ENCODE peak calls at places on chromosome 7, in six cellular contexts. One of them, this sample, is unnamed.

GRCh38 chr7:105760549-105761447 is 115.6 kb downstream of the ATXN7L1 start:
- DNase-seq in K562: no peak
- DNase-seq in SK-N-SH: no peak
- DNase-seq in H1: no peak
- DNase-seq in HCT116: no peak
- DNase-seq in GM12878: no peak
- DNase-seq in this sample: no peak

GRCh38 chr7:151999337-152000090 is 26.0 kb upstream of the GALNT11 start:
- DNase-seq in K562: no peak
- DNase-seq in SK-N-SH: no peak
- DNase-seq in H1: no peak
- DNase-seq in HCT116: no peak
- DNase-seq in GM12878: no peak
- DNase-seq in this sample: no peak

GRCh38 chr7:125020801-125021200 is 91.2 kb upstream of the POT1 start:
- DNase-seq in K562: no peak
- DNase-seq in SK-N-SH: no peak
- DNase-seq in H1: no peak
- DNase-seq in HCT116: no peak
- DNase-seq in GM12878: no peak
- DNase-seq in this sample: no peak

GRCh38 chr7:97499204-97499603 is 232.7 kb upstream of the TAC1 start:
- DNase-seq in K562: peak
- DNase-seq in SK-N-SH: peak
- DNase-seq in H1: peak
- DNase-seq in HCT116: peak
- DNase-seq in GM12878: no peak
- DNase-seq in this sample: peak

GRCh38 chr7:110090113-110090820 is 1000.7 kb upstream of the LRRN3 start:
- DNase-seq in K562: no peak
- DNase-seq in SK-N-SH: no peak
- DNase-seq in H1: no peak
- DNase-seq in HCT116: peak
- DNase-seq in GM12878: no peak
- DNase-seq in this sample: no peak

GRCh38 chr7:29853775-29854174 is 47.5 kb downstream of the WIPF3 start:
- DNase-seq in K562: no peak
- DNase-seq in SK-N-SH: no peak
- DNase-seq in H1: no peak
- DNase-seq in HCT116: no peak
- DNase-seq in GM12878: no peak
- DNase-seq in this sample: no peak

GRCh38 chr7:4523873-4524272 is 158.2 kb upstream of the FOXK1 start:
- DNase-seq in K562: no peak
- DNase-seq in SK-N-SH: no peak
- DNase-seq in H1: no peak
- DNase-seq in HCT116: no peak
- DNase-seq in GM12878: no peak
- DNase-seq in this sample: no peak

GRCh38 chr7:157809154-157809862 is 472.5 kb downstream of the DNAJB6 start:
- DNase-seq in K562: no peak
- DNase-seq in SK-N-SH: no peak
- DNase-seq in H1: no peak
- DNase-seq in HCT116: no peak
- DNase-seq in GM12878: no peak
- DNase-seq in this sample: no peak

GRCh38 chr7:138610671-138611170 is 90.4 kb downstream of the SVOPL start:
- DNase-seq in K562: no peak
- DNase-seq in SK-N-SH: no peak
- DNase-seq in H1: no peak
- DNase-seq in HCT116: no peak
- DNase-seq in GM12878: no peak
- DNase-seq in this sample: no peak

GRCh38 chr7:113267271-113267670 is 148.9 kb upstream of the SMIM30 start:
- DNase-seq in K562: no peak
- DNase-seq in SK-N-SH: no peak
- DNase-seq in H1: no peak
- DNase-seq in HCT116: no peak
- DNase-seq in GM12878: no peak
- DNase-seq in this sample: no peak

GRCh38 chr7:94392391-94392782 is 2.3 kb upstream of the COL1A2 start:
- DNase-seq in K562: no peak
- DNase-seq in SK-N-SH: no peak
- DNase-seq in H1: no peak
- DNase-seq in HCT116: no peak
- DNase-seq in GM12878: no peak
- DNase-seq in this sample: no peak

GRCh38 chr7:94393251-94393758 is 1.4 kb upstream of the COL1A2 start:
- DNase-seq in K562: no peak
- DNase-seq in SK-N-SH: no peak
- DNase-seq in H1: peak
- DNase-seq in HCT116: no peak
- DNase-seq in GM12878: no peak
- DNase-seq in this sample: no peak

GRCh38 chr7:94394058-94394398 is 667 bp upstream of the COL1A2 start:
- DNase-seq in K562: peak
- DNase-seq in SK-N-SH: peak
- DNase-seq in H1: peak
- DNase-seq in HCT116: no peak
- DNase-seq in GM12878: no peak
- DNase-seq in this sample: no peak

GRCh38 chr7:94389381-94389780 is 5.3 kb upstream of the COL1A2 start:
- DNase-seq in K562: no peak
- DNase-seq in SK-N-SH: no peak
- DNase-seq in H1: no peak
- DNase-seq in HCT116: no peak
- DNase-seq in GM12878: no peak
- DNase-seq in this sample: no peak

DNA sequence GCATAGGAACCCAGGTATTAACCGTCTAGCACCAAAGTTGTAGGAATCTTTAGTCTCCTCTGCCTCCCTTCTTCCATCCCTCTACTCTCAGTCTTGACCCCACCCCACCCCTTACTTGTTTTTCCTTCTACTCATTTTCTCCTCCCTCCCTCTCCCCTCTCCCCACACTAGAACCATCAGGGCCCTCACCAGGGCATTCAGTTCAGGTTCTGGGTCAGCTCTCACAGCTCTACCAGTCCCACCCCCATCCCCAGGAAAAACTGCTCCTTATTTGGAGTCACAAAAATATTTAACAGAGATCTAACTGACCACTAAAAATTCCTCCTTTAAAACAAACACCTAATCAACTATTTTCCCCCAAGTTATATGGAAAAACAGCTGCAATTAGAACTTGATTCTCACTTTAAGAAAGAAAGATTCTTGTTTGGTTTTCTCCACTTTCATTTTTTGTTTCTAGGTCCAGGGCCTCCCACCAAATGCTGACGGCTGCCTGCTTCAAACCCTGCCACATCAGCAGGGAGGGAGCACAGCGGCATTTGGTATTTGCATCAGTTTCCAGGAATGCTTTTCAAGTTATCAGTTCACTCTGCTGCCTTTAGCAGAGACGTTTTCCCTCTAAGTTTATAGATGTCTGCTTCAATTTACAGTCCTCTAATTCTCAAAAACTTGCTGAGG is 2.8 kb upstream of the COL1A2 start:
- DNase-seq in K562: no peak
- DNase-seq in SK-N-SH: peak
- DNase-seq in H1: no peak
- DNase-seq in HCT116: no peak
- DNase-seq in GM12878: no peak
- DNase-seq in this sample: peak
- H3K4me3 ChIP-seq in K562: no peak
- H3K4me3 ChIP-seq in SK-N-SH: no peak
- H3K4me3 ChIP-seq in H1: no peak
- H3K4me3 ChIP-seq in HCT116: no peak
- H3K4me3 ChIP-seq in GM12878: no peak
- H3K4me3 ChIP-seq in this sample: no peak

DNA sequence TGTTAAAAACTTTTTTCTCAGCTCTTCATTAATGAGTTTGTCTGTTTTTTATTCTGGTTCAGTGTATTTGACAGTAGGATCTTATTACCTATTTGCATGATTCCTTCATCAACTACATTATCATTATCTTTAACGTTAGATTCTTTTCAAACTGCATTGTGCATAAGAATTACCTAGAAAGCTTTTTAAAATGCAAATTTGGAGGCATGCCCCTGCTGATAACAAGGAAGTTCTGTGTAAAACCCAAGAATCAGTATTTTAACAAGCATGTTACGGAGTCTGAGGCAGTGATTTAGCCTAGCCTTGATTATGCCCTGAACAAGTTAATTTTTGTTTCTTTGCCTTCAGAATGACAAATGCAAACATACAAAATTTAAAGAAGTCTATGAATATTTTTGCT is 14.2 kb downstream of the AHR start:
- DNase-seq in K562: no peak
- DNase-seq in SK-N-SH: no peak
- DNase-seq in H1: no peak
- DNase-seq in HCT116: no peak
- DNase-seq in GM12878: no peak
- DNase-seq in this sample: no peak
- TF ChIP-seq YY1 in K562: no peak
- TF ChIP-seq YY1 in SK-N-SH: no peak
- TF ChIP-seq YY1 in H1: no peak
- TF ChIP-seq YY1 in HCT116: no peak
- TF ChIP-seq YY1 in GM12878: no peak
- TF ChIP-seq YY1 in this sample: no peak

DNA sequence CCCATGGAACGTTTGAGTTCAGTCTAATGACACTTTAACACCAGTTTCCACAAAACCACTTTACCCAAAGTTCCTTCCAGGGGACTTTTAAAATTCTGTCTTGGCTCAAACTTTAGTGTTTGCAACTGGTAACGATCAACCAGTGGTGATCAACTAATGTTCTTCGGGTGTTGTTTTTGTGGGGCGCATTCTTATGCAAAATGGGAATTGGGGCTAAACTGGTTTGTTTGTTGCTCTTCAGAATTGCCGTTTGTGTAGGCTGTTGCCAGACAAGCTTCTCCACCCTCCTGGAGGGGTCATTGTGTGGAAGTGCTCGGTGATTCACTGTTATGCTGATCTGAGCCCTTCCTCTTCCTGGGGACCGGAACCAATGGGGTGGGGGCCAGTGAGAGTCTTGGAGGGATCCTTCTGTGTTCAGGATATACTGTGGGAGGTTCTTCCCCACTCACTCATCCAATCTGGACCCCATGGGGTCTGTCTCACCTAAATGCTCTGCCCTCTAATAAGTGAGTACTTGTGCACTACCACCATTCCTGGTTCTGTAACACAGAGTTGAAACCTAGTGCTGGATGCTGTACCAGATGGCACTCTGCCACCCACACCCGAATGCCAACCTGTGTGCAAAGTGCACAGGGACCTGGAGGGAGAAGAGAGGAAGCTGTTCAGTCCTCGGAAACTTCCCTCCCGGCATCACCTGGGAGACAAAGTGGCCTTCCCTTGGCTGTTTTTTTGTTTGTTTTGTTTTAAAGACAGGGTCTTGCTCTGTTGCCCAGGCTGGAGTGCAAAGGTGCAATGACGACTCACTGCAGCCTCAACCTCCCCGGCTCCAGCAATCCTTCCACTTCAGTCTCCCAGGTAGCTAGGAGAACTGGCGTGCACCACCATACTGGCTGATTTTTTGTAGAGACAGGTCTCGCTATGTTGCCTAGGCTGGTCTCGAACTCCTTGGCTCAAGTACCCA is 2.1 kb downstream of the NFE2L3 start:
- DNase-seq in K562: peak
- DNase-seq in SK-N-SH: no peak
- DNase-seq in H1: peak
- DNase-seq in HCT116: no peak
- DNase-seq in GM12878: no peak
- DNase-seq in this sample: peak
- H3K4me3 ChIP-seq in K562: peak
- H3K4me3 ChIP-seq in SK-N-SH: no peak
- H3K4me3 ChIP-seq in H1: peak
- H3K4me3 ChIP-seq in HCT116: peak
- H3K4me3 ChIP-seq in GM12878: peak
- H3K4me3 ChIP-seq in this sample: peak

DNA sequence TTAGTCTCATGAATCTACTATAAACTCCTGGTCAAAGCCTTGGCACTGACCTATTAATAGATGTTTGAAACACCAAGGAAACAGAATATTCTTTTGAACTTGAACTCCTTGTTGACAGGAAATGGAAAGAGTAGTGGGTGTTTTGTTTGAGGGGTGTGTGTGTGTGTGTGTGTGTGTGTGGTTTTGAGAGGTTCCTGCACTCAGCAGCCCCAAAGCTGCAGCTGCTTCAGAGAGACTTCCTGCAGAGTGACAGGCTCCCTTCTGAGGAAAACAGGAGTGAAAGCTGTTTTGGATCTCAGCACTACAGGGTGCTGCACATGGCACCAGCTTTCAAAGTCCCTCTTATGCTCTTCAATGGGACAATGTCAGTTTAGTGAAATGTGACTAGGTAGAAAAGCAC is 546.5 kb upstream of the STEAP1 start:
- DNase-seq in K562: no peak
- DNase-seq in SK-N-SH: no peak
- DNase-seq in H1: no peak
- DNase-seq in HCT116: no peak
- DNase-seq in GM12878: no peak
- DNase-seq in this sample: no peak
- TF ChIP-seq YY1 in K562: no peak
- TF ChIP-seq YY1 in SK-N-SH: no peak
- TF ChIP-seq YY1 in H1: no peak
- TF ChIP-seq YY1 in HCT116: no peak
- TF ChIP-seq YY1 in GM12878: no peak
- TF ChIP-seq YY1 in this sample: no peak

GRCh38 chr7:32893225-32893560 is 1.6 kb upstream of the KBTBD2 start:
- DNase-seq in K562: no peak
- DNase-seq in SK-N-SH: no peak
- DNase-seq in H1: no peak
- DNase-seq in HCT116: no peak
- DNase-seq in GM12878: no peak
- DNase-seq in this sample: no peak
- H3K4me3 ChIP-seq in K562: no peak
- H3K4me3 ChIP-seq in SK-N-SH: no peak
- H3K4me3 ChIP-seq in H1: no peak
- H3K4me3 ChIP-seq in HCT116: peak
- H3K4me3 ChIP-seq in GM12878: no peak
- H3K4me3 ChIP-seq in this sample: peak